ENCODE peak calls at places on chromosomes 2 and 18, in four cellular contexts. A, Y, K and S are unnamed samples.

GRCh38 chr2:193502363-193503035 is 1307.8 kb upstream of the TMEFF2 start:
- DNase-seq in A (no peak), Y (no peak), K (no peak), S (no peak)

GRCh38 chr2:63048367-63049171 is 2.1 kb upstream of the OTX1 start:
- DNase-seq in A (no peak), Y (peak), K (peak), S (no peak)

GRCh38 chr2:5969301-5969700 is 277.1 kb downstream of the SOX11 start:
- DNase-seq in A (no peak), Y (no peak), K (no peak), S (no peak)

GRCh38 chr2:71545572-71546274 is 92.4 kb downstream of the DYSF start:
- DNase-seq in A (peak), Y (peak), K (peak), S (no peak)

GRCh38 chr18:79949571-79950439 is 1.6 kb downstream of the SLC66A2 start:
- DNase-seq in A (no peak), Y (no peak), K (peak), S (no peak)

GRCh38 chr18:77366725-77367641 is 117.3 kb downstream of the GALR1 start:
- DNase-seq in A (no peak), Y (peak), K (no peak), S (no peak)

GRCh38 chr2:233118601-233119000 is 58.5 kb downstream of the INPP5D start:
- DNase-seq in A (no peak), Y (no peak), K (no peak), S (no peak)

GRCh38 chr18:24530630-24531111 is 70.2 kb downstream of the HRH4 start:
- DNase-seq in A (peak), Y (no peak), K (no peak), S (peak)

GRCh38 chr2:145200307-145200706 is 680.4 kb upstream of the ZEB2 start:
- DNase-seq in A (no peak), Y (no peak), K (no peak), S (no peak)

GRCh38 chr2:84467389-84467788 is 8.3 kb upstream of the SUCLG1 start:
- DNase-seq in A (no peak), Y (no peak), K (no peak), S (no peak)

GRCh38 chr2:218885981-218886447 is 5.4 kb downstream of the WNT10A start:
- DNase-seq in A (no peak), Y (no peak), K (no peak), S (no peak)

GRCh38 chr18:7730682-7731081 is 163.6 kb downstream of the PTPRM start:
- DNase-seq in A (no peak), Y (no peak), K (no peak), S (no peak)
- H3K4me3 ChIP-seq in A (no peak), Y (no peak), K (no peak), S (no peak)

GRCh38 chr2:160379399-160379798 is 114.2 kb downstream of the RBMS1 start:
- DNase-seq in A (no peak), Y (no peak), K (no peak), S (no peak)
- TF ChIP-seq CTCF in A (no peak), Y (no peak), K (no peak), S (no peak)

GRCh38 chr2:151886235-151886634 is 58.0 kb upstream of the ARL5A start:
- DNase-seq in A (no peak), Y (no peak), K (no peak), S (no peak)

GRCh38 chr2:151887164-151887563 is 58.9 kb upstream of the ARL5A start:
- DNase-seq in A (no peak), Y (no peak), K (no peak), S (no peak)

DNA sequence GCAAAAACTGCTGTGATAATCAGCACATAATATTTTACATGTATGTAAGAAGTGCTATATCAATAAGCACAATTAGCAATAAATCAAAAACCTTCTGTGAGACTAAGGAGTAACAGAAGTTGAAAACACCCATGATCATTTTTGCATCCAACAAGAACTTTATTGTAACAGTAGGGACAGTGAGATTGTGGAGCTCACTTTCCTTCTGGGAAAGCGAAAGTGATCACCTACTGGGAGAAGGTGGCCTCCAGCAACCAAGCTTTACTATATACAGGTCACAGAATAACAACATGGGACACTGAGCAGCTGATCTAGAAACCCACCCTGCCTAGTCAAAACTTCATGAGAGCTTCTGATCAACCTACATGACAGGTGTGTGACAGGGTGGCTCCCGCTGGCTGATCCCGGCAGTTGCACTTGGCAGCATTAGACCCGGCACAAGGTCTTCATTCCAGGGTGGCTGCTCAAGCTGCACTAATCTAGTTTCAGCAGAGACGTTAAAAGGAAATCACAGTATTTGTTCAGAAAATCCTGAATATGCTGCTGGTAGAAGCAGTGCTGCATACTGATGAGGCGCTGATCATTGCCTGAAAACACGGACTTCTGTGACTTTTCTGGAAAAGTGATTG is 63.5 kb upstream of the ARL5A start:
- DNase-seq in A (no peak), Y (no peak), K (peak), S (no peak)
- H3K4me3 ChIP-seq in A (no peak), Y (no peak), K (peak), S (peak)

GRCh38 chr2:221060335-221060734 is 511.8 kb downstream of the EPHA4 start:
- DNase-seq in A (no peak), Y (no peak), K (no peak), S (no peak)
- TF ChIP-seq CTCF in A (no peak), Y (no peak), K (no peak), S (no peak)

GRCh38 chr2:88754585-88755305 is 63.3 kb downstream of the RPIA start:
- DNase-seq in A (no peak), Y (no peak), K (no peak), S (no peak)
- H3K4me3 ChIP-seq in A (no peak), Y (no peak), K (no peak), S (no peak)

GRCh38 chr2:23283-23682 is 23.0 kb downstream of the FAM110C start:
- DNase-seq in A (no peak), Y (no peak), K (no peak), S (no peak)
- TF ChIP-seq CTCF in A (no peak), Y (no peak), K (no peak), S (no peak)

GRCh38 chr18:59029663-59030421 is 109.8 kb upstream of the SEC11C start:
- DNase-seq in A (no peak), Y (no peak), K (no peak), S (no peak)
- H3K4me3 ChIP-seq in A (no peak), Y (no peak), K (no peak), S (no peak)

GRCh38 chr2:39696838-39697237 is 31.1 kb downstream of the TMEM178A start:
- DNase-seq in A (peak), Y (peak), K (no peak), S (peak)
- TF ChIP-seq CTCF in A (peak), Y (peak), K (peak), S (peak)

DNA sequence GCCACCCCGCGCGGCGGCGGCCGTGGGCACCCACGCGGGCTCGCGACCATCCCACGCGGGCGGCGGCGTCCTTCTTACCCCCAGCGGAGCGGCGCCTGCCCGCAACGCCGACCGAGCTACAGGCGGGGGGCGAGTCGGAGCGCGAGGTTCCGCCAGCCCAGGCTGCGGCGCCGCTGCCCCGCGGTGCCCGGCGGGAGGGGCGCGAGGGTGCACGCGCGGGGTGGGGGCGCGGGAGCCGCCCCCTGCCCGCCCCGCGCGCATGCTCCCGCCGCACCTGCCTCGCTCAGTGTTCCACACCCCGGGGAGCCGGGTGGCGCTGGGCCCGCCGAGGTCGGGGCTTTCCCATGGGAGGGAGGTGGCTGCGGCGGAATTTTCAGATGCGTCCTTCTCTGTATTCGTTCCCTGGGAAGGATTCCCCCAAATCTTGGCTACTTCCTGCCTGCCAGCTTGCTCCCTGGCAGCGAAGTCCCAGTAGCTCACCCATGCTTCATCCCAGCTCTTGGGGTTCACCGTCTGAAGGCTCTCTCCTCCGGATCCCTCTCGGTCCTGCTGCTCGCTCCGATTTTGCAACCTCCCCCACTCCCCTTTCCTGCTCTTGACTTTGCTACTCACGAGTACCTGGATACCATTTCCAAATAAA is at the start of gene L3MBTL4:
- DNase-seq in A (no peak), Y (peak), K (peak), S (no peak)
- H3K4me3 ChIP-seq in A (peak), Y (peak), K (peak), S (peak)

GRCh38 chr18:51009071-51009470 is 20.9 kb upstream of the SMAD4 start:
- DNase-seq in A (no peak), Y (no peak), K (no peak), S (no peak)

GRCh38 chr18:51006948-51007786 is 22.8 kb upstream of the SMAD4 start:
- DNase-seq in A (no peak), Y (no peak), K (no peak), S (no peak)

GRCh38 chr18:51010218-51010617 is 19.8 kb upstream of the SMAD4 start:
- DNase-seq in A (no peak), Y (no peak), K (no peak), S (no peak)

GRCh38 chr18:51007787-51008134 is 22.3 kb upstream of the SMAD4 start:
- DNase-seq in A (no peak), Y (no peak), K (no peak), S (no peak)

GRCh38 chr18:51006061-51006818 is 23.8 kb upstream of the SMAD4 start:
- DNase-seq in A (no peak), Y (no peak), K (no peak), S (no peak)
- TF ChIP-seq CTCF in A (no peak), Y (no peak), K (no peak), S (no peak)